ENCODE peak calls at places on chromosomes 2 and 18, in seven cellular contexts. N, D, Z, E, Q, H and S are unnamed samples.

GRCh38 chr2:101450965-101451364 is 23.9 kb downstream of the RFX8 start:
- DNase-seq in Z (no peak), E (no peak), Q (no peak), D (no peak), N (no peak), H (no peak), S (no peak)

GRCh38 chr18:75478996-75479870 is 51.7 kb upstream of the SMIM21 start:
- DNase-seq in H (peak; percentile 32), N (peak; percentile 28), D (peak; percentile 64), E (peak; percentile 11), Z (peak; percentile 46), Q (peak; percentile 43), S (peak; percentile 53)

GRCh38 chr18:23281626-23282436 is 146.5 kb downstream of the CABLES1 start:
- DNase-seq in D (no peak), N (no peak), Z (peak; percentile 7), Q (no peak), E (no peak), H (no peak), S (no peak)

GRCh38 chr2:173193925-173194324 is 118.3 kb downstream of the MAP3K20 start:
- DNase-seq in Q (no peak), Z (no peak), H (no peak), E (no peak), D (no peak), N (no peak), S (no peak)

GRCh38 chr18:12766986-12767433 is 64.2 kb downstream of the PSMG2 start:
- DNase-seq in H (no peak), Z (no peak), N (no peak), D (peak; percentile 54), Q (no peak), E (no peak), S (peak; percentile 27)

GRCh38 chr2:138275292-138275690 is 226.3 kb upstream of the SPOPL start:
- DNase-seq in E (no peak), H (no peak), Q (no peak), Z (no peak), D (no peak), N (no peak), S (no peak)

GRCh38 chr2:101012706-101013181 is 10.7 kb downstream of the RPL31 start:
- DNase-seq in D (peak; percentile 58), Z (peak; percentile 35), E (peak; percentile 31), H (peak; percentile 50), N (no peak), Q (peak; percentile 51), S (peak; percentile 66)

GRCh38 chr2:233418761-233419625 is 64.7 kb downstream of the DGKD start:
- DNase-seq in Q (peak; percentile 84), Z (peak; percentile 35), D (peak; percentile 31), E (no peak), N (no peak), H (no peak), S (no peak)

GRCh38 chr2:68776124-68776523 is 41.5 kb downstream of the ARHGAP25 start:
- DNase-seq in D (no peak), N (no peak), Q (peak; percentile 33), H (no peak), E (no peak), Z (no peak), S (peak; percentile 63)

GRCh38 chr18:67730884-67731283 is 214.4 kb upstream of the DSEL start:
- DNase-seq in Z (no peak), N (no peak), D (no peak), H (no peak), Q (no peak), E (no peak), S (no peak)

GRCh38 chr2:221096651-221097567 is 475.2 kb downstream of the EPHA4 start:
- DNase-seq in E (no peak), N (no peak), Q (no peak), Z (no peak), H (no peak), D (no peak), S (peak; percentile 42)

GRCh38 chr2:177906041-177906718 is 166.4 kb downstream of the PDE11A start:
- DNase-seq in H (peak; percentile 84), N (peak; percentile 67), Z (peak; percentile 54), Q (peak; percentile 77), E (peak; percentile 26), D (peak; percentile 60), S (peak; percentile 73)

GRCh38 chr2:7703523-7704144 is 786.4 kb downstream of the RNF144A start:
- DNase-seq in Z (no peak), H (no peak), D (no peak), E (no peak), Q (no peak), N (no peak), S (no peak)

GRCh38 chr18:78681934-78682333 is 297.7 kb upstream of the SALL3 start:
- DNase-seq in D (no peak), H (no peak), Z (no peak), Q (no peak), E (no peak), N (no peak), S (no peak)

GRCh38 chr18:36809590-36810381 is 19.0 kb downstream of the TPGS2 start:
- DNase-seq in Q (peak; percentile 78), N (peak; percentile 33), H (peak; percentile 92), D (peak; percentile 79), Z (peak; percentile 77), E (peak; percentile 53), S (peak; percentile 20)

GRCh38 chr2:8611246-8611645 is 70.6 kb upstream of the ID2 start:
- DNase-seq in Z (no peak), E (no peak), H (no peak), Q (no peak), N (no peak), D (no peak), S (no peak)

GRCh38 chr2:238791345-238791744 is 56.5 kb upstream of the TWIST2 start:
- DNase-seq in H (no peak), Q (no peak), N (no peak), D (no peak), Z (no peak), E (no peak), S (no peak)

GRCh38 chr2:174603280-174603679 is 5.7 kb upstream of the WIPF1 start:
- DNase-seq in E (peak; percentile 59), D (peak; percentile 70), Z (no peak), Q (peak; percentile 67), N (peak; percentile 58), H (peak; percentile 37), S (peak; percentile 56)

GRCh38 chr2:159094173-159094737 is 125.8 kb downstream of the TANC1 start:
- DNase-seq in E (no peak), H (no peak), N (no peak), D (no peak), Z (no peak), Q (no peak), S (no peak)

GRCh38 chr18:50320719-50321118 is 33.2 kb upstream of the CXXC1 start:
- DNase-seq in Z (no peak), E (no peak), H (no peak), Q (peak; percentile 73), D (no peak), N (no peak), S (no peak)

GRCh38 chr2:174614261-174614660 is 16.7 kb upstream of the WIPF1 start:
- DNase-seq in Z (no peak), H (no peak), E (no peak), D (no peak), N (no peak), Q (no peak), S (no peak)

GRCh38 chr2:189444322-189444721 is 3.0 kb downstream of the WDR75 start:
- DNase-seq in Z (no peak), E (no peak), H (no peak), D (no peak), N (no peak), Q (peak; percentile 46), S (no peak)

GRCh38 chr18:69649678-69650077 is 249.0 kb downstream of the DOK6 start:
- DNase-seq in D (no peak), H (no peak), Z (no peak), Q (no peak), E (no peak), N (no peak), S (no peak)

GRCh38 chr2:79131687-79132086 is 11.4 kb downstream of the REG1A start:
- DNase-seq in E (no peak), N (no peak), Z (no peak), D (no peak), H (no peak), Q (no peak), S (no peak)

GRCh38 chr2:149313512-149313972 is 16.8 kb upstream of the LYPD6 start:
- DNase-seq in E (no peak), Z (peak; percentile 46), H (peak; percentile 76), Q (peak; percentile 56), D (peak; percentile 54), N (no peak), S (peak; percentile 22)